ENCODE peak calls at places on chromosomes 2 and 18, in four cellular contexts. One of them, this sample, is unnamed.

GRCh38 chr2:46878886-46879285 is 36.7 kb downstream of the MCFD2 start:
- DNase-seq in mesendoderm: peak
- DNase-seq in IMR-90: peak
- DNase-seq in Karpas-422: no peak
- DNase-seq in this sample: no peak

GRCh38 chr2:62109554-62109953 is 86.4 kb upstream of the B3GNT2 start:
- DNase-seq in Karpas-422: no peak
- DNase-seq in IMR-90: no peak
- DNase-seq in mesendoderm: peak
- DNase-seq in this sample: no peak

GRCh38 chr2:120863173-120863545 is 127.5 kb downstream of the GLI2 start:
- DNase-seq in mesendoderm: no peak
- DNase-seq in IMR-90: no peak
- DNase-seq in Karpas-422: no peak
- DNase-seq in this sample: no peak

GRCh38 chr18:8801263-8801901 is 96.0 kb downstream of the MTCL1 start:
- DNase-seq in Karpas-422: no peak
- DNase-seq in IMR-90: peak
- DNase-seq in mesendoderm: peak
- DNase-seq in this sample: no peak

GRCh38 chr2:181309576-181309975 is 147.6 kb upstream of the ITGA4 start:
- DNase-seq in mesendoderm: no peak
- DNase-seq in IMR-90: no peak
- DNase-seq in Karpas-422: peak
- DNase-seq in this sample: no peak

GRCh38 chr2:12543452-12544220 is 173.1 kb upstream of the TRIB2 start:
- DNase-seq in IMR-90: no peak
- DNase-seq in mesendoderm: no peak
- DNase-seq in Karpas-422: no peak
- DNase-seq in this sample: no peak

GRCh38 chr18:3710712-3711269 is 260.8 kb downstream of the TGIF1 start:
- DNase-seq in Karpas-422: no peak
- DNase-seq in IMR-90: no peak
- DNase-seq in mesendoderm: no peak
- DNase-seq in this sample: no peak

GRCh38 chr2:6724572-6725140 is 141.1 kb downstream of the CMPK2 start:
- DNase-seq in Karpas-422: no peak
- DNase-seq in IMR-90: no peak
- DNase-seq in mesendoderm: no peak
- DNase-seq in this sample: no peak

GRCh38 chr18:59229681-59230443 is 9.9 kb downstream of the GRP start:
- DNase-seq in Karpas-422: no peak
- DNase-seq in mesendoderm: no peak
- DNase-seq in IMR-90: no peak
- DNase-seq in this sample: no peak

GRCh38 chr2:206211657-206212255 is 52.1 kb downstream of the EEF1B2 start:
- DNase-seq in IMR-90: peak
- DNase-seq in mesendoderm: peak
- DNase-seq in Karpas-422: no peak
- DNase-seq in this sample: no peak

GRCh38 chr2:143475131-143475784 is 346.0 kb downstream of the ARHGAP15 start:
- DNase-seq in mesendoderm: no peak
- DNase-seq in Karpas-422: no peak
- DNase-seq in IMR-90: peak
- DNase-seq in this sample: no peak

GRCh38 chr18:4765401-4765800 is 310.3 kb upstream of the DLGAP1 start:
- DNase-seq in mesendoderm: peak
- DNase-seq in Karpas-422: no peak
- DNase-seq in IMR-90: no peak
- DNase-seq in this sample: no peak

GRCh38 chr18:68229351-68229750 is 485.6 kb downstream of the TMX3 start:
- DNase-seq in mesendoderm: no peak
- DNase-seq in Karpas-422: no peak
- DNase-seq in IMR-90: no peak
- DNase-seq in this sample: no peak

GRCh38 chr2:206548383-206548782 is 93.9 kb upstream of the FAM237A start:
- DNase-seq in Karpas-422: no peak
- DNase-seq in IMR-90: no peak
- DNase-seq in mesendoderm: no peak
- DNase-seq in this sample: no peak

GRCh38 chr2:209472871-209473270 is 49.0 kb downstream of the MAP2 start:
- DNase-seq in Karpas-422: no peak
- DNase-seq in IMR-90: peak
- DNase-seq in mesendoderm: no peak
- DNase-seq in this sample: no peak

GRCh38 chr2:18412980-18413793 is 147.3 kb downstream of the RDH14 start:
- DNase-seq in Karpas-422: no peak
- DNase-seq in mesendoderm: no peak
- DNase-seq in IMR-90: peak
- DNase-seq in this sample: no peak

GRCh38 chr18:39959839-39960238 is 1995.2 kb upstream of the PIK3C3 start:
- DNase-seq in IMR-90: no peak
- DNase-seq in Karpas-422: no peak
- DNase-seq in mesendoderm: no peak
- DNase-seq in this sample: no peak

GRCh38 chr18:48007955-48008701 is 77.7 kb upstream of the SMAD2 start:
- DNase-seq in Karpas-422: no peak
- DNase-seq in IMR-90: no peak
- DNase-seq in mesendoderm: peak
- DNase-seq in this sample: peak

GRCh38 chr2:163157891-163158511 is 319.4 kb upstream of the KCNH7 start:
- DNase-seq in IMR-90: peak
- DNase-seq in Karpas-422: no peak
- DNase-seq in mesendoderm: no peak
- DNase-seq in this sample: no peak

GRCh38 chr2:200578778-200579177 is 7.0 kb upstream of the AOX1 start:
- DNase-seq in Karpas-422: peak
- DNase-seq in mesendoderm: peak
- DNase-seq in IMR-90: peak
- DNase-seq in this sample: no peak

GRCh38 chr2:120419073-120419472 is 73.1 kb downstream of the INHBB start:
- DNase-seq in Karpas-422: no peak
- DNase-seq in IMR-90: no peak
- DNase-seq in mesendoderm: no peak
- DNase-seq in this sample: no peak

GRCh38 chr2:197184959-197185586 is 125.5 kb downstream of the ANKRD44 start:
- DNase-seq in mesendoderm: no peak
- DNase-seq in IMR-90: peak
- DNase-seq in Karpas-422: no peak
- DNase-seq in this sample: no peak

GRCh38 chr18:9094307-9095226 is 7.9 kb upstream of the NDUFV2 start:
- DNase-seq in mesendoderm: no peak
- DNase-seq in Karpas-422: no peak
- DNase-seq in IMR-90: peak
- DNase-seq in this sample: peak

GRCh38 chr18:9025104-9025838 is 77.2 kb upstream of the NDUFV2 start:
- DNase-seq in mesendoderm: no peak
- DNase-seq in IMR-90: peak
- DNase-seq in Karpas-422: no peak
- DNase-seq in this sample: no peak

GRCh38 chr2:100887039-100887578 is 67.2 kb downstream of the NPAS2 start:
- DNase-seq in IMR-90: no peak
- DNase-seq in Karpas-422: no peak
- DNase-seq in mesendoderm: no peak
- DNase-seq in this sample: no peak

GRCh38 chr2:237732790-237733349 is 65.7 kb upstream of the RBM44 start:
- DNase-seq in Karpas-422: no peak
- DNase-seq in mesendoderm: peak
- DNase-seq in IMR-90: no peak
- DNase-seq in this sample: no peak

GRCh38 chr2:108396845-108397244 is 19.1 kb downstream of the SULT1C4 start:
- DNase-seq in IMR-90: peak
- DNase-seq in mesendoderm: peak
- DNase-seq in Karpas-422: peak
- DNase-seq in this sample: no peak

GRCh38 chr2:61044596-61044995 is 21.1 kb upstream of the SANBR start:
- DNase-seq in Karpas-422: no peak
- DNase-seq in mesendoderm: no peak
- DNase-seq in IMR-90: no peak
- DNase-seq in this sample: no peak

DNA sequence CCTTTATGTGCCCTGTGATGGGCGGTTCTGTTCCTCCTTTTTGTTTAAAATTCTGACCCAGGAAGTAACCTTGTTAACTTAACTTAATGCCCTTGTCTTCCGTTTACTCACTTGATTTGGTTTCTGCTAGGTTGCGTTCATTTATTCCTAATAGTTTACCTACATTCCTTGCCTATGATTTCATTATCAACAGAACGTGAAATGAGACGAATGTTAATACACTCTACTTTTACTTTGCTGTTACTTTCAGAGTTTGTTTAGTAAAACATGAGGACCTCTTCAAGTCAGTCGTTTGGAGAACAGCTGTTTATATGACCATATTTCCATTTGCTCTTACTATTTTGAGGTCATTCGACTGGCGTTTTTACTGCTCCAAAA is 666 bp downstream of the CEP192 start:
- DNase-seq in Karpas-422: no peak
- DNase-seq in IMR-90: no peak
- DNase-seq in mesendoderm: no peak
- DNase-seq in this sample: no peak
- H3K27ac ChIP-seq in Karpas-422: peak
- H3K27ac ChIP-seq in IMR-90: peak
- H3K27ac ChIP-seq in mesendoderm: peak
- H3K27ac ChIP-seq in this sample: peak

GRCh38 chr2:127514076-127514475 is 12.2 kb downstream of the IWS1 start:
- DNase-seq in IMR-90: no peak
- DNase-seq in Karpas-422: no peak
- DNase-seq in mesendoderm: no peak
- DNase-seq in this sample: no peak
- H3K27ac ChIP-seq in IMR-90: no peak
- H3K27ac ChIP-seq in Karpas-422: no peak
- H3K27ac ChIP-seq in mesendoderm: no peak
- H3K27ac ChIP-seq in this sample: no peak

GRCh38 chr2:130985206-130985779 is 108.0 kb downstream of the FAM168B start:
- DNase-seq in IMR-90: no peak
- DNase-seq in Karpas-422: no peak
- DNase-seq in mesendoderm: no peak
- DNase-seq in this sample: no peak

GRCh38 chr2:130986890-130987493 is 106.3 kb downstream of the FAM168B start:
- DNase-seq in mesendoderm: no peak
- DNase-seq in IMR-90: no peak
- DNase-seq in Karpas-422: no peak
- DNase-seq in this sample: no peak

GRCh38 chr2:130985831-130986649 is 107.2 kb downstream of the FAM168B start:
- DNase-seq in mesendoderm: no peak
- DNase-seq in IMR-90: no peak
- DNase-seq in Karpas-422: no peak
- DNase-seq in this sample: no peak

GRCh38 chr2:130987519-130988425 is 105.5 kb downstream of the FAM168B start:
- DNase-seq in mesendoderm: no peak
- DNase-seq in Karpas-422: no peak
- DNase-seq in IMR-90: no peak
- DNase-seq in this sample: no peak
- H3K27ac ChIP-seq in mesendoderm: no peak
- H3K27ac ChIP-seq in Karpas-422: no peak
- H3K27ac ChIP-seq in IMR-90: no peak
- H3K27ac ChIP-seq in this sample: no peak

GRCh38 chr2:55418072-55418471 is 1.6 kb downstream of the CCDC88A start:
- DNase-seq in mesendoderm: no peak
- DNase-seq in IMR-90: no peak
- DNase-seq in Karpas-422: peak
- DNase-seq in this sample: no peak

GRCh38 chr2:55419514-55420243 is at the start of gene CCDC88A:
- DNase-seq in mesendoderm: peak
- DNase-seq in Karpas-422: peak
- DNase-seq in IMR-90: peak
- DNase-seq in this sample: peak

GRCh38 chr2:55418512-55419235 is 982 bp downstream of the CCDC88A start:
- DNase-seq in mesendoderm: peak
- DNase-seq in IMR-90: no peak
- DNase-seq in Karpas-422: peak
- DNase-seq in this sample: peak

GRCh38 chr2:55420244-55420713 is 623 bp upstream of the CCDC88A start:
- DNase-seq in mesendoderm: no peak
- DNase-seq in Karpas-422: peak
- DNase-seq in IMR-90: no peak
- DNase-seq in this sample: no peak

GRCh38 chr2:55419236-55419513 is 481 bp downstream of the CCDC88A start:
- DNase-seq in IMR-90: peak
- DNase-seq in Karpas-422: peak
- DNase-seq in mesendoderm: peak
- DNase-seq in this sample: no peak
- H3K27ac ChIP-seq in IMR-90: peak
- H3K27ac ChIP-seq in Karpas-422: peak
- H3K27ac ChIP-seq in mesendoderm: peak
- H3K27ac ChIP-seq in this sample: peak

DNA sequence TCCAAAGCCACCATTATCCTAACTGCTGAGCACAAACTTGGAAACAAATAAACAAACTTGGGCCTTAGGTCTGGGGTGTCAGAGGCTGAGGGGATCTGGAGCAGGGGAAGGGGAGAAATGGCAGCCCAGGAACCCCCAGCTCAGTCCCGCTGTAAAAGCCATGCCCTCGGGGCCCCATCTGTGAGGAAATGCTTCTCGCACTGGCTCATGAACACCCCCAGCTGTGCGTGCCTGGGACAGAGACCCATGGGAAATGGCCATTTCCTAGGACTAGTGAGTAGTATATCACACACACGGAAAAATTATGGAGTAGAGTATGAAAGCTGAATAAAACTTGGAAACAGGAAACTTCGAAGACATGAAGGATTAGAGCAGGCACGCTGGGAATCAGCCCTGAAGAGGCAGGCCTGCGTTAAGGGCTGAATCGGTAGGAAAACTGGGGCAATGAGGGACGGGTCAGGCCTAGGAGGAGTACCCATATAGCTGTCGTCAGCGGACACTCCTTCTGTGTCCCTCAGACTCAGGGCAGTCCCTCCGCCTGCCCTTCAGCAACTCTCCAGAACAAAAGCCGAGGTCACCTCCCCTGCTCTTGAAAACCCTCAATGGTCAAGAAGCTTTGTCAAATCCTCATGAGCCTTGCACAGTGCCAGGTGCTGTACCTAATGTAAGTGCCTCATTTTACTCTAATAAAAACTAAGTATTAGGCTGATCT is 120.8 kb upstream of the ODC1 start:
- DNase-seq in IMR-90: no peak
- DNase-seq in Karpas-422: no peak
- DNase-seq in mesendoderm: no peak
- DNase-seq in this sample: no peak
- H3K27ac ChIP-seq in IMR-90: no peak
- H3K27ac ChIP-seq in Karpas-422: no peak
- H3K27ac ChIP-seq in mesendoderm: no peak
- H3K27ac ChIP-seq in this sample: no peak